ENCODE peak calls at places on chromosome 12, in four cellular contexts. W is WTC11, Y is non-pigmented ciliary epithelial cell, U is choroid plexus epithelial cell. K is an unnamed sample.

GRCh38 chr12:48336564-48336963 is 14.2 kb downstream of the ZNF641 start:
- DNase-seq in Y (no peak), U (peak; percentile 11), W (peak; percentile 35), K (no peak)

GRCh38 chr12:132178801-132179401 is 34.6 kb downstream of the NOC4L start:
- DNase-seq in U (no peak), W (peak; percentile 58), Y (no peak), K (no peak)

GRCh38 chr12:2264622-2265306 is 212.0 kb downstream of the CACNA1C start:
- DNase-seq in Y (peak; percentile 94), W (no peak), U (peak; percentile 94), K (no peak)

GRCh38 chr12:7017870-7018349 is 366 bp downstream of the LPCAT3 start:
- DNase-seq in Y (no peak), U (no peak), W (no peak), K (no peak)

GRCh38 chr12:114403044-114403689 is 2.8 kb downstream of the TBX5 start:
- DNase-seq in Y (no peak), W (peak; percentile 87), U (no peak), K (no peak)

GRCh38 chr12:93671044-93671443 is 6.1 kb upstream of the CRADD start:
- DNase-seq in U (no peak), Y (no peak), W (no peak), K (no peak)

GRCh38 chr12:9103050-9103854 is 12.5 kb downstream of the A2M start:
- DNase-seq in Y (no peak), U (no peak), W (no peak), K (no peak)

GRCh38 chr12:110581951-110582285 is 1.2 kb downstream of the PPTC7 start:
- DNase-seq in Y (no peak), U (peak; percentile 13), W (no peak), K (no peak)

GRCh38 chr12:109111775-109112491 is 4.5 kb upstream of the ACACB start:
- DNase-seq in Y (no peak), W (peak; percentile 57), U (peak; percentile 76), K (no peak)

GRCh38 chr12:27244680-27245005 is 557 bp downstream of the STK38L start:
- DNase-seq in U (peak; percentile 51), W (no peak), Y (no peak), K (no peak)

GRCh38 chr12:3747543-3747942 is 5.4 kb downstream of the CRACR2A start:
- DNase-seq in Y (no peak), W (no peak), U (no peak), K (no peak)

GRCh38 chr12:69988601-69989194 is 163.7 kb downstream of the MYRFL start:
- DNase-seq in U (peak; percentile 69), W (no peak), Y (peak; percentile 14), K (no peak)

GRCh38 chr12:28755027-28755426 is 394.1 kb upstream of the FAR2 start:
- DNase-seq in Y (no peak), U (no peak), W (no peak), K (no peak)

GRCh38 chr12:24742378-24742777 is 206.5 kb downstream of the BCAT1 start:
- DNase-seq in Y (no peak), U (no peak), W (no peak), K (no peak)

GRCh38 chr12:48296586-48297396 is 53.9 kb downstream of the ZNF641 start:
- DNase-seq in W (peak; percentile 83), U (peak; percentile 86), Y (peak; percentile 49), K (no peak)

GRCh38 chr12:15801770-15802393 is 12.7 kb upstream of the EPS8 start:
- DNase-seq in Y (no peak), U (no peak), W (no peak), K (no peak)

GRCh38 chr12:20483776-20484175 is 115.4 kb downstream of the PDE3A start:
- DNase-seq in Y (no peak), U (peak; percentile 70), W (no peak), K (no peak)

GRCh38 chr12:101637936-101638335 is 43.2 kb downstream of the MYBPC1 start:
- DNase-seq in W (no peak), Y (no peak), U (no peak), K (no peak)

GRCh38 chr12:2415568-2415944 is 362.8 kb downstream of the CACNA1C start:
- DNase-seq in Y (no peak), U (no peak), W (no peak), K (no peak)

GRCh38 chr12:56863789-56864188 is 70.4 kb downstream of the SDR9C7 start:
- DNase-seq in U (no peak), W (no peak), Y (no peak), K (no peak)